ENCODE peak calls at places on chromosomes 3 and 15, in five cellular contexts. H, Z, U, I and W are unnamed samples.

GRCh38 chr3:35635407-35635806 is 3.9 kb upstream of the ARPP21 start:
- DNase-seq in H (no peak), Z (no peak), U (no peak), I (no peak), W (no peak)

GRCh38 chr3:195821403-195822130 is 9.8 kb upstream of the MUC4 start:
- DNase-seq in H (no peak), Z (no peak), U (no peak), I (no peak), W (no peak)

GRCh38 chr3:76065975-76066374 is 280.6 kb upstream of the ZNF717 start:
- DNase-seq in H (no peak), Z (no peak), U (no peak), I (no peak), W (no peak)

GRCh38 chr15:84893607-84894006 is 9.1 kb downstream of the SLC28A1 start:
- DNase-seq in H (no peak), Z (no peak), U (no peak), I (no peak), W (no peak)

GRCh38 chr15:35724626-35725025 is 178.7 kb upstream of the DPH6 start:
- DNase-seq in H (no peak), Z (no peak), U (no peak), I (no peak), W (no peak)

GRCh38 chr3:160929595-160929994 is 173.6 kb downstream of the PPM1L start:
- DNase-seq in H (no peak), Z (peak; percentile 3), U (no peak), I (no peak), W (peak; percentile 82)

GRCh38 chr15:48647963-48648362 is 2.5 kb upstream of the FBN1 start:
- DNase-seq in H (no peak), Z (peak; percentile 37), U (no peak), I (no peak), W (no peak)

GRCh38 chr3:191774485-191774884 is 313.5 kb downstream of the PYDC2 start:
- DNase-seq in H (no peak), Z (no peak), U (no peak), I (no peak), W (no peak)

GRCh38 chr15:74829991-74830390 is 3.6 kb downstream of the CPLX3 start:
- DNase-seq in H (no peak), Z (no peak), U (no peak), I (no peak), W (no peak)

DNA sequence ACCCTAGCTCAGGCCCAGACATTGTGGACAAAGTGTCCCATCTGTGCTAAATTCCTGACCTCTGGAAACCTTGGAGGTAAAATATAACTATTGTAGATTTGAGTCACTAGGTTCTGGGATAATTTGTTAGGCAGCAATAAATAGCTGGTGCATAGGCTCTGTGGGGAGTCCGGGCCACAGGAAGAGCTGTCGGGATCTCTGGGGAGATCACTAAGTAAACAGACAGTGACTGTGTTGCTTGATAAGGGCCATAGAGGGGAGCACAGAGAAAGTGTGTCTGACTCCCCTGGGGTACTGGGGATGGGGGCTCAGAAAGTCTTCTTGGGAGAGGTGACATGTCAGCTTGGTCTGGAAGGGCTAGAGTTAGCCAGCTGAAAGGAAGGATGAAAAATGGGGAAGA is 37.7 kb upstream of the MRPS22 start:
- DNase-seq in H (no peak), Z (no peak), U (no peak), I (no peak), W (no peak)
- H3K4me1 ChIP-seq in H (no peaks in the 10 kb centered on the region), Z (no peaks in the 10 kb centered on the region), U (no peaks in the 10 kb centered on the region), I (no peaks in the 10 kb centered on the region), W (peaks cover 1% of the 10 kb centered on the region)

DNA sequence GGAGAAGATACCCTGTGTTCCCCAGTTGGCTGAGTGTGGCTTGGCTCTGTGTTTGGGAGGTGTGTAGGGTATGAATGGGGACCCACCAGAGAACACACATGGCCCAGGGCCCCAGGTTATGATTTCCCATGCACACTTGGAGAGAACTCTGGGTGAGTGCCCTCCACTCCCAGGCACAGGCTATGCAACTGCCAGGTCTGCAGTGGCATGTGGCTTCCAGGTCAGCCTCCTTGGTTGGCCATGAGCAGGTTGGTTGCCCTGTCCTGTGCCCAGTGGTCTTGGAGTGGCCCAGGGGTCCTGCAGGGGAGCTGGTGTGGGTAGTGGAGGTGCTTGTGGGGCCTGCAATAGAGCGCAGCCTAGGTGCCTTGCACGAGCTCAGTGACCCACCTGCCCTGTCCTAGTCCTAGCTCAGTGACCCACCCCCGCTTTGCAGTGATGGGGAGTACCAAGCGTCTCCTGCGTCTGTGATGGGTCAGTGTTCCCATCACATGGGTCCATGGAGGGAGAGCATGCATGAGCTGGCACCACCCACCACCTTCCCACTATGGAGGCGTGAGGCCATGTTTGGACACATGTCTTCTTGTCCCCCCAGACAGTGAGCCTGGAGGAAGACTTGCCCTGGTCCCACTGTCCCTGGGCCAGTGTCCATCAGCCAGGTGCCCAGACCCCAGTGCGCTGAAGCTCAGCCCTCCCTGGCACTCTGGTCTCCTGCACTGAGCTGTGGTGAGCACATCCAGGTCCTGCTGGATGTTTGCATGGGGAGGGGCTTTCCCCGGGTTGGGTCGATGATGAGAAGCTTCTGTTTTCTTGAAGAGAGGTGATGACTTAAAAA is 217.3 kb downstream of the SNRPN start:
- DNase-seq in H (no peak), Z (no peak), U (no peak), I (no peak), W (peak; percentile 28)
- H3K9me3 ChIP-seq in H (no peaks in the 10 kb centered on the region), Z (no peaks in the 10 kb centered on the region), U (peaks cover 8% of the 10 kb centered on the region), I (peaks cover 71% of the 10 kb centered on the region), W (peaks cover 2% of the 10 kb centered on the region)

GRCh38 chr3:71497367-71497925 is 86.1 kb downstream of the FOXP1 start:
- DNase-seq in H (no peak), Z (no peak), U (no peak), I (no peak), W (no peak)
- H3K4me1 ChIP-seq in H (peaks cover 7% of the 10 kb centered on the region), Z (peaks cover 19% of the 10 kb centered on the region), U (peaks cover 4% of the 10 kb centered on the region), I (peaks cover 82% of the 10 kb centered on the region), W (peaks cover 8% of the 10 kb centered on the region)

GRCh38 chr15:56234804-56235203 is 8.9 kb downstream of the RFX7 start:
- DNase-seq in H (no peak), Z (no peak), U (no peak), I (no peak), W (no peak)

GRCh38 chr15:56232058-56232457 is 11.6 kb downstream of the RFX7 start:
- DNase-seq in H (peak; percentile 55), Z (no peak), U (no peak), I (no peak), W (no peak)

GRCh38 chr15:56236197-56236596 is 7.5 kb downstream of the RFX7 start:
- DNase-seq in H (no peak), Z (no peak), U (no peak), I (no peak), W (no peak)

GRCh38 chr15:56228854-56229253 is 14.8 kb downstream of the RFX7 start:
- DNase-seq in H (no peak), Z (no peak), U (no peak), I (no peak), W (no peak)

DNA sequence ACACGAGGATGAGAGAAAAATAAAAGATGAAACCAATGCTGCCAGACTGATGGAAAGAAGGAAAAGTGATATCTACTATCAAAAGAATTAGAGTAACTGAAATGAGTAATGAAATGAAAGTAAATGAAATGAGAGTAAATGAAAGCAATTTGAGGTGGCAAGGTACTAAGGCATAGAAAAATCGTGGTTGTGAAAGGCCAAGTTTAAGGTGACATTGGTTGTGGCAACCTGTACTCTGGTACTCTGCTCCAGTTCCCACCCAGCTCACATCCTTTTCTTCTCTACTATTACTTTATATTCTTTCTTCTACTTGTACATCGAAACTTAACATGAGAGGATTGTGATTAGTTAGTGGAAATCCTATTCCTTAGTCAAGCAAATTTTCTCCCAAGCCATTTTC is 10.1 kb downstream of the RFX7 start:
- DNase-seq in H (no peak), Z (no peak), U (no peak), I (no peak), W (no peak)
- H3K9me3 ChIP-seq in H (peaks cover 69% of the 10 kb centered on the region), Z (no peaks in the 10 kb centered on the region), U (peaks cover 4% of the 10 kb centered on the region), I (peaks cover 62% of the 10 kb centered on the region), W (peaks cover 6% of the 10 kb centered on the region)

GRCh38 chr3:69748503-69748902 is 9.2 kb downstream of the MITF start:
- DNase-seq in H (no peak), Z (no peak), U (no peak), I (no peak), W (no peak)
- H3K4me1 ChIP-seq in H (no peaks in the 10 kb centered on the region), Z (peaks cover 11% of the 10 kb centered on the region), U (peaks cover 11% of the 10 kb centered on the region), I (no peaks in the 10 kb centered on the region), W (peaks cover 10% of the 10 kb centered on the region)

GRCh38 chr15:65354835-65355172 is 23.0 kb downstream of the IGDCC3 start:
- DNase-seq in H (no peak), Z (no peak), U (no peak), I (no peak), W (no peak)

GRCh38 chr15:65355983-65356353 is 21.8 kb downstream of the IGDCC3 start:
- DNase-seq in H (no peak), Z (no peak), U (no peak), I (no peak), W (no peak)

GRCh38 chr15:65355173-65355982 is 22.4 kb downstream of the IGDCC3 start:
- DNase-seq in H (no peak), Z (peak; percentile 61), U (no peak), I (no peak), W (peak; percentile 59)
- H3K9me3 ChIP-seq in H (peaks cover 12% of the 10 kb centered on the region), Z (no peaks in the 10 kb centered on the region), U (no peaks in the 10 kb centered on the region), I (peaks cover 8% of the 10 kb centered on the region), W (no peaks in the 10 kb centered on the region)

GRCh38 chr15:65580287-65580686 is 30.6 kb downstream of the INTS14 start:
- DNase-seq in H (no peak), Z (no peak), U (no peak), I (no peak), W (no peak)
- H3K4me1 ChIP-seq in H (peaks cover 30% of the 10 kb centered on the region), Z (peaks cover 9% of the 10 kb centered on the region), U (no peaks in the 10 kb centered on the region), I (peaks cover 19% of the 10 kb centered on the region), W (no peaks in the 10 kb centered on the region)

GRCh38 chr3:180229113-180229512 is 192.4 kb upstream of the PEX5L start:
- DNase-seq in H (peak; percentile 4), Z (no peak), U (no peak), I (no peak), W (no peak)
- H3K9me3 ChIP-seq in H (peaks cover 23% of the 10 kb centered on the region), Z (no peaks in the 10 kb centered on the region), U (peaks cover 3% of the 10 kb centered on the region), I (peaks cover 18% of the 10 kb centered on the region), W (peaks cover 2% of the 10 kb centered on the region)